ENCODE peak calls at places on chromosomes 4 and X, in seven cellular contexts. V, T, O, D, X, J and I are unnamed samples.

GRCh38 chr4:7854697-7855370 is 84.8 kb downstream of the AFAP1 start:
- DNase-seq in O (no peak), V (peak; percentile 74), J (no peak), D (no peak), T (no peak), X (no peak), I (peak; percentile 53)

GRCh38 chr4:81621490-81621889 is 149.8 kb upstream of the RASGEF1B start:
- DNase-seq in X (no peak), D (no peak), T (no peak), J (no peak), V (no peak), O (no peak), I (no peak)

GRCh38 chr4:143616771-143617170 is 83.7 kb downstream of the FREM3 start:
- DNase-seq in T (no peak), J (peak; percentile 53), O (no peak), X (no peak), V (no peak), D (no peak), I (no peak)

GRCh38 chr4:8528713-8529112 is 51.5 kb upstream of the GPR78 start:
- DNase-seq in T (no peak), X (peak; percentile 31), V (no peak), D (no peak), J (no peak), O (peak; percentile 24), I (no peak)

GRCh38 chr4:38926917-38927316 is 59.3 kb downstream of the FAM114A1 start:
- DNase-seq in D (no peak), J (no peak), V (no peak), O (no peak), X (no peak), T (no peak), I (no peak)

GRCh38 chr4:36168127-36168898 is 76.0 kb downstream of the ARAP2 start:
- DNase-seq in V (no peak), J (no peak), O (no peak), T (no peak), X (peak; percentile 10), D (no peak), I (no peak)

GRCh38 chr4:54840992-54841768 is 183.4 kb downstream of the KIT start:
- DNase-seq in O (no peak), T (no peak), D (no peak), V (no peak), X (peak; percentile 16), J (peak; percentile 8), I (no peak)

GRCh38 chrX:80285131-80285773 is 135.0 kb upstream of the TENT5D start:
- DNase-seq in J (peak; percentile 1), D (no peak), X (peak; percentile 28), V (no peak), T (no peak), O (no peak), I (no peak)

GRCh38 chr4:110042540-110043517 is 130.1 kb downstream of the EGF start:
- DNase-seq in J (no peak), O (no peak), X (no peak), T (no peak), D (no peak), V (no peak), I (no peak)

GRCh38 chr4:125390126-125390525 is 75.4 kb downstream of the FAT4 start:
- DNase-seq in V (no peak), X (peak; percentile 75), J (peak; percentile 40), D (no peak), T (no peak), O (no peak), I (no peak)

GRCh38 chr4:114598191-114599121 is at the start of gene UGT8:
- DNase-seq in J (no peak), T (peak; percentile 51), D (no peak), V (no peak), X (peak; percentile 6), O (peak; percentile 72), I (no peak)

GRCh38 chr4:154329939-154330338 is 161.7 kb downstream of the DCHS2 start:
- DNase-seq in J (peak; percentile 31), D (no peak), X (peak; percentile 66), O (no peak), V (no peak), T (peak; percentile 58), I (no peak)

GRCh38 chr4:34046580-34046979 is 2197.7 kb downstream of the ARAP2 start:
- DNase-seq in X (peak; percentile 81), O (peak; percentile 67), V (no peak), D (no peak), J (peak; percentile 27), T (no peak), I (no peak)

GRCh38 chrX:2342878-2343277 is 157.9 kb downstream of the DHRSX start:
- DNase-seq in J (no peak), X (peak; percentile 83), V (no peak), D (no peak), T (no peak), O (no peak), I (no peak)

GRCh38 chr4:72779256-72779655 is 210.2 kb upstream of the ADAMTS3 start:
- DNase-seq in X (peak; percentile 45), O (no peak), J (peak; percentile 95), D (no peak), T (no peak), V (no peak), I (no peak)

GRCh38 chrX:6667048-6667768 is 132.3 kb upstream of the VCX3A start:
- DNase-seq in J (no peak), V (no peak), X (no peak), O (no peak), D (no peak), T (no peak), I (no peak)

GRCh38 chrX:125287282-125287681 is 32.4 kb upstream of the TEX13C start:
- DNase-seq in X (no peak), V (no peak), T (no peak), J (no peak), D (no peak), O (no peak), I (no peak)

GRCh38 chrX:51456814-51457213 is 39.6 kb downstream of the NUDT11 start:
- DNase-seq in D (no peak), J (no peak), T (no peak), X (peak; percentile 0), V (no peak), O (no peak), I (no peak)

GRCh38 chr4:94711635-94712034 is 46.1 kb upstream of the BMPR1B start:
- DNase-seq in D (no peak), X (no peak), V (no peak), J (no peak), O (no peak), T (no peak), I (no peak)

GRCh38 chr4:168353746-168354145 is 35.2 kb upstream of the DDX60 start:
- DNase-seq in D (no peak), V (no peak), T (no peak), X (no peak), J (no peak), O (no peak), I (no peak)